ENCODE peak calls at places on chromosomes 3 and 15, in nine cellular contexts. D is body of pancreas, U is testis, B is IMR-90, J is adrenal gland, H is H9, Y is left ventricle myocardium inferior, M is vagina, W is suprapubic skin. G is an unnamed sample.
A peak's percentile ranks its signal among the peaks of the same experiment; 100 is the strongest.

GRCh38 chr3:127373701-127374625 is 86.1 kb upstream of the PRR20G start:
- DNase-seq in U (peak; percentile 33), M (no peak), Y (peak; percentile 1), D (no peak), B (no peak), J (no peak), H (peak; percentile 72), W (peak; percentile 59), G (peak; percentile 20)

GRCh38 chr3:46672349-46672695 is 21.2 kb downstream of the ALS2CL start:
- DNase-seq in H (peak; percentile 16), M (no peak), D (peak; percentile 0), U (no peak), W (peak; percentile 58), Y (no peak), B (no peak), J (peak; percentile 35), G (peak; percentile 4)

GRCh38 chr3:14224895-14225294 is 46.3 kb downstream of the LSM3 start:
- DNase-seq in U (no peak), H (no peak), Y (no peak), M (peak; percentile 44), J (no peak), D (no peak), B (peak; percentile 51), W (no peak), G (no peak)

GRCh38 chr15:61831505-61831921 is 228.7 kb downstream of the VPS13C start:
- DNase-seq in B (no peak), W (no peak), U (no peak), H (no peak), Y (no peak), D (no peak), M (peak; percentile 52), J (no peak), G (no peak)

GRCh38 chr15:26561130-26561529 is 211.7 kb downstream of the GABRB3 start:
- DNase-seq in D (no peak), H (no peak), M (no peak), B (no peak), U (no peak), W (no peak), J (no peak), Y (peak; percentile 17), G (no peak)

GRCh38 chr3:107600784-107601183 is 78.0 kb downstream of the BBX start:
- DNase-seq in Y (no peak), B (no peak), U (no peak), H (no peak), M (no peak), W (no peak), D (no peak), J (no peak), G (no peak)

GRCh38 chr15:77966540-77967290 is 110.8 kb downstream of the TBC1D2B start:
- DNase-seq in M (no peak), Y (no peak), U (no peak), D (no peak), H (no peak), W (peak; percentile 77), B (peak; percentile 62), J (peak; percentile 71), G (peak; percentile 46)

GRCh38 chr15:74826372-74826819 is at the start of gene CPLX3:
- DNase-seq in B (no peak), J (no peak), W (no peak), M (no peak), H (peak; percentile 59), Y (no peak), U (peak; percentile 52), D (peak; percentile 62), G (peak; percentile 50)

GRCh38 chr15:66293085-66293418 is 316 bp upstream of the DIS3L start:
- DNase-seq in W (peak; percentile 78), H (no peak), Y (no peak), B (no peak), J (no peak), M (no peak), U (no peak), D (no peak), G (no peak)

GRCh38 chr15:66290518-66290917 is 2.9 kb upstream of the DIS3L start:
- DNase-seq in U (no peak), B (no peak), J (no peak), M (no peak), D (no peak), H (no peak), W (no peak), Y (no peak), G (no peak)

GRCh38 chr15:66292261-66293084 is 895 bp upstream of the DIS3L start:
- DNase-seq in W (no peak), D (peak; percentile 30), Y (no peak), J (no peak), B (no peak), U (peak; percentile 43), M (no peak), H (no peak), G (no peak)

GRCh38 chr15:66293419-66294156 is at the start of gene DIS3L:
- DNase-seq in J (peak; percentile 72), M (no peak), U (peak; percentile 73), B (peak; percentile 20), Y (peak; percentile 68), D (peak; percentile 74), H (peak; percentile 67), W (peak; percentile 82), G (peak; percentile 75)

DNA sequence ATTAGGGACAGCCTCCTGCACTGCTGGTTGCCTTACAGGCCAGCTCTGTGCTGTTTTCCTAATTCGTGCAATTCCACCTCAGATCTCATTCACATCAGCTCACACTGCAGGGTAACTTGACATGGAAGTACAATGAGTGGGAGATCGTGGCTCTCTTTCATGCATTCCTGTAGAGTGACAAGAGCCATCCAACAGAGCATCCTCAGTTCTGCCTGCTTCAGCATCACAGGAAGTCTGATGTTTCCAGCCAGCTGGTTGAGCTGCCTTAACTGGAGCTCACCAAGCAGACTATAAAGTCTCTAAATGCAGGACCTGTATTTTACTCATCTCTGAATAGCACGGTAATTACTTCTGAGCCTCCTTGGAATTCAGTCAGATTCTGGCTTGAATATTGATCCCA is 1.6 kb upstream of the DIS3L start:
- DNase-seq in D (no peak), B (peak; percentile 51), J (no peak), H (no peak), U (no peak), M (no peak), Y (no peak), W (no peak), G (no peak)
- H3K4me1 ChIP-seq in D (peaks cover 41% of the 10 kb centered on the region), B (peaks cover 14% of the 10 kb centered on the region), J (peaks cover 32% of the 10 kb centered on the region), H (peaks cover 7% of the 10 kb centered on the region), U (peaks cover 19% of the 10 kb centered on the region), M (peaks cover 51% of the 10 kb centered on the region), Y (peaks cover 43% of the 10 kb centered on the region), W (peaks cover 69% of the 10 kb centered on the region), G (peaks cover 32% of the 10 kb centered on the region)

DNA sequence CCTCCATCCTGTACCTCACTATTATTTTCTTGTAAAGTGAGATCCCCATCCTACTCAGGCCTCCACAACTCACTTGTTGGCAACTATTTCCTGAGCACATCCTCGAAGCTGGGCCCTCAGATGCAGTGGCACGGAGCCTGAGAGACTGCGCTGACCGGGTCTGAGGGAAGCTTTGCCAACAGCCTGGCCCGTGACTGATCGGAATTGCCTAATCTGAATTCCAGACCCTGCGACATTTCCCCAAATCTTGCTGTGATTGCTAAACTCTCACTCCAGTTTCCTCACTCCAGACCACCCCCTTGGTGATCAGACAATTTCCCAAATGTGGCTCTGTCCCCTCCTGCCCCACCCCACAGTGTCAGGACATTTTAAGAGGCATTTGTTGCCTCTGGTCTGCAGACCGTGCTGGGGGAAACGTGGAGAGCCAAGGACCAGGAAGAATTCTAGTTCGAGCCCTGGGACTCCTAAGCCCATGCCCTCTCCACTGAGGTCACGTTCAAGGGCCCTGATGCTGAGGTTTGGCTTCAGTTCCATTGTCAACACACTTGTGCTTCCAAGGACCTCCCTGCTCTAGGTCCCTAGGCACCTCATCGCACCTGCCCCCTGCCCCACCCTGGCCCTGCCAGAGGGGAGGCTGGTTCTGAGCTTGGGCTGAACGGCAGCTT is 22.8 kb downstream of the KLHL25 start:
- DNase-seq in W (peak; percentile 92), Y (no peak), D (peak; percentile 35), M (peak; percentile 96), B (peak; percentile 13), H (no peak), J (peak; percentile 65), U (no peak), G (peak; percentile 26)
- H3K27ac ChIP-seq in W (peak overlapping the region; percentile 58), Y (peak overlapping the region; percentile 69), D (peak overlapping the region; percentile 31), M (peak overlapping the region; percentile 72), B (no peak overlapping the region), H (no peak overlapping the region), J (no peak overlapping the region), U (no peak overlapping the region), G (peak overlapping the region; percentile 24)

GRCh38 chr3:149959443-149959842 is 11.3 kb downstream of the PFN2 start:
- DNase-seq in B (peak; percentile 34), H (no peak), M (no peak), J (no peak), W (no peak), Y (no peak), D (no peak), U (no peak), G (no peak)

GRCh38 chr3:149967067-149967685 is 3.5 kb downstream of the PFN2 start:
- DNase-seq in U (no peak), J (no peak), W (no peak), B (peak; percentile 69), Y (no peak), D (no peak), H (no peak), M (no peak), G (no peak)

GRCh38 chr3:149964296-149964695 is 6.4 kb downstream of the PFN2 start:
- DNase-seq in J (no peak), D (peak; percentile 8), H (no peak), B (peak; percentile 33), M (no peak), U (no peak), W (no peak), Y (no peak), G (no peak)

GRCh38 chr3:149965278-149965677 is 5.4 kb downstream of the PFN2 start:
- DNase-seq in W (no peak), H (no peak), M (no peak), J (no peak), B (no peak), U (no peak), D (no peak), Y (no peak), G (no peak)

GRCh38 chr3:149963485-149963884 is 7.2 kb downstream of the PFN2 start:
- DNase-seq in D (no peak), J (no peak), U (no peak), M (no peak), Y (no peak), B (no peak), W (no peak), H (no peak), G (no peak)
- H3K4me1 ChIP-seq in D (peaks cover 7% of the 10 kb centered on the region), J (peaks cover 11% of the 10 kb centered on the region), U (peaks cover 7% of the 10 kb centered on the region), M (peaks cover 16% of the 10 kb centered on the region), Y (peaks cover 65% of the 10 kb centered on the region), B (peaks cover 5% of the 10 kb centered on the region), W (peaks cover 6% of the 10 kb centered on the region), H (peaks cover 2% of the 10 kb centered on the region), G (peaks cover 4% of the 10 kb centered on the region)

GRCh38 chr3:148332509-148332908 is 365.2 kb upstream of the AGTR1 start:
- DNase-seq in B (no peak), Y (no peak), H (no peak), D (no peak), J (no peak), U (no peak), W (no peak), M (no peak), G (no peak)

GRCh38 chr3:148333091-148333490 is 364.6 kb upstream of the AGTR1 start:
- DNase-seq in Y (no peak), W (no peak), B (no peak), U (no peak), M (no peak), H (no peak), D (peak; percentile 38), J (no peak), G (no peak)

GRCh38 chr3:148330486-148330885 is 367.2 kb upstream of the AGTR1 start:
- DNase-seq in U (no peak), W (no peak), D (no peak), B (no peak), M (no peak), Y (no peak), H (no peak), J (no peak), G (no peak)

GRCh38 chr3:148331111-148331818 is 366.4 kb upstream of the AGTR1 start:
- DNase-seq in Y (no peak), M (no peak), J (no peak), H (no peak), B (peak; percentile 51), D (no peak), U (no peak), W (no peak), G (no peak)

DNA sequence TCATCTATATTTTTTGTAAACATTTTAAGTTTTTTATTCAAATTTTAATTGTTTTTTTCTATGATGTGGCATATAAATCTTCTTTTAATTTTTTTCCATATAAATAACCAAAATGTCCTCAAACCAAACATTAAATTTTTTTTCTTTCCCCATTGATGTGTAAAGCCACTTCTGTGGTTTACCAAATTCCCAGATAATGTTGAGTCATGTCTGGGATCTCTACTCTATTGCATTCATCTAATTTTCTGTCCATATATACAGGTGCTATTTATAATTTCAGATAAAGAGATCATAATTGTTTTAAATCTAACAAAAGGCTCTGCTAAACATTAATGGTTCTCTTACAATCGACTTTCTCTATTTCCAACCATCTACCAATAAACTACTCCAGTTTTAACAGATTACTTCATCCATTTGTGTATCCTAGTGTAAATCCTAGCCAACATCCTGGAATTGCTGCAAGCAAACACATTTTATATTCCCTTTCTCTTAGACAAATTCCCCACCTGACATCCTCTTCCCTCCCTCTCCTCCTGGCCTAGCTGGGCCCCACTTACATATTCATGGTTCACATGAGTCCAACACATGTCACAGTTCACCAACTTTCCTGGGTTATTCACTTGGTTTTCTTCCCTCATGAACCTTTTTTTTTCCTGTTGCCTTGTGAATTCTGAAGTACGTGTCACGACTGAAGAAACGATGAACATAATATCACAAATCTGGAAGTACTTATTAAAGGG is 368.1 kb upstream of the AGTR1 start:
- DNase-seq in B (peak; percentile 40), M (no peak), W (no peak), Y (no peak), D (no peak), H (no peak), U (no peak), J (no peak), G (no peak)
- H3K27ac ChIP-seq in B (no peak overlapping the region), M (no peak overlapping the region), W (no peak overlapping the region), Y (no peak overlapping the region), D (no peak overlapping the region), H (no peak overlapping the region), U (no peak overlapping the region), J (no peak overlapping the region), G (no peak overlapping the region)

G was measured in transverse colon.